ENCODE peak calls at places on chromosomes 1 and 21, in ten cellular contexts. G is AG09319, T is GM12864, F is body of pancreas, V is AG09309, C is SK-N-SH, D is psoas muscle, O is sigmoid colon, Q is tibial artery, X is fibroblast of the aortic adventitia. N is an unnamed sample.

GRCh38 chr1:41835488-41835887 is 83.2 kb downstream of the HIVEP3 start:
- DNase-seq in G (no peak), T (no peak), F (no peak), V (no peak), C (no peak), D (no peak), O (no peak), Q (no peak), X (no peak), N (no peak)

GRCh38 chr21:46416551-46416950 is 42.1 kb upstream of the DIP2A start:
- DNase-seq in G (no peak), T (no peak), F (no peak), V (no peak), C (no peak), D (peak; percentile 53), O (no peak), Q (no peak), X (no peak), N (no peak)

GRCh38 chr1:12177156-12177998 is 10.6 kb downstream of the TNFRSF1B start:
- DNase-seq in G (no peak), T (no peak), F (no peak), V (no peak), C (no peak), D (no peak), O (no peak), Q (no peak), X (no peak), N (no peak)

GRCh38 chr1:62356257-62356835 is 37.1 kb upstream of the KANK4 start:
- DNase-seq in G (peak; percentile 18), T (no peak), F (no peak), V (peak; percentile 44), C (no peak), D (no peak), O (no peak), Q (no peak), X (peak; percentile 48), N (peak; percentile 74)

GRCh38 chr1:179369751-179370341 is 4.1 kb downstream of the AXDND1 start:
- DNase-seq in G (peak; percentile 36), T (no peak), F (peak; percentile 35), V (peak; percentile 39), C (peak; percentile 63), D (no peak), O (no peak), Q (no peak), X (peak; percentile 86), N (peak; percentile 83)

GRCh38 chr1:176466514-176466913 is 3.5 kb downstream of the PAPPA2 start:
- DNase-seq in G (no peak), T (no peak), F (peak; percentile 5), V (no peak), C (peak; percentile 21), D (no peak), O (no peak), Q (no peak), X (peak; percentile 2), N (no peak)

GRCh38 chr1:110650623-110651022 is 24.1 kb downstream of the KCNA3 start:
- DNase-seq in G (no peak), T (no peak), F (no peak), V (no peak), C (no peak), D (no peak), O (no peak), Q (no peak), X (no peak), N (no peak)

GRCh38 chr1:24713176-24713575 is 32.1 kb upstream of the CLIC4 start:
- DNase-seq in G (no peak), T (no peak), F (no peak), V (no peak), C (no peak), D (no peak), O (no peak), Q (no peak), X (peak; percentile 65), N (peak; percentile 43)

DNA sequence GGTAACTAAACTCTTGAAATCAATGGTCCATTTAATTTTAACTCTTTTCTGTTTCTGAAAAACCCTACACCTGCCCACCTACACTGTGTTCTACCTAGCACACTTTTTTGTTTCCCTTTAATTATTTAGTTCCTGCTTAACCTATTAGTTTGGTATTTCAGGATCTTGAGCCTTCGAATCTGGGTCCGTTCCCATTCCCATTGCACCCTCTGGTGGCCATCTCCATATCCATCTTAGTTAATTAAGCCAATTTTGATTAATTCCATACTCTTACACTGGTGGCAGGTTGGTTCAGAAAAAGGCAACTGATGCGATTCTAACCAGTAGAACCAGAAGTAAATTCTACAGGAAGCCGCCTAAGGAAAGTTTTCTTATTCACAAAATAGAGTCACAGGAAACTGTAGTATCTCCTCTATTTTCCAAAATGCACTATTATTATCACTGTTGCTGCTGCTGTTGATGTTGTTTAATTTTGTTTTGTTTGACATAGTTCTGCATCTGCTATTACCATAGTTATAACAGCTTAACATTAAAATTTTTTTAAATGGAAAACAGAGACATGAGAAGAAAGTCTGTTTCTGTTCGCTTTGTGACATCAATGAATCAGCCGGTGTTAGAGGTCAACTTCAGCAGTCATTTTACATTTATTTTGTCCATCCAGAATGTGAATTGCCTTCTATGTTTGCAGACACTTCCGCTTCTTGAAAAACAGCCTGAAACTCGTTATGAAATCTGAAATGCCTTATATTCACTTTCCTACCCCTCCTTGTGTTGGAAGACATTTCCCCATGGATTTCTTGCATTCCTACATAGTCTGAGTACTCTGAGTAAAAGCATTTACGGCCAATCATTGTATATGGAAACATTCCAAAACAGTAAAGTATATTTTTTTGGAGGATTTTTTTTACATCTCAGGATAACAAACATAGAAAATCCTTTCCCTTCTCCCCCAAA is 115.5 kb upstream of the NCAM2 start:
- DNase-seq in G (no peak), T (no peak), F (peak; percentile 56), V (no peak), C (peak; percentile 16), D (no peak), O (no peak), Q (no peak), X (peak; percentile 22), N (peak; percentile 56)
- TF ChIP-seq CTCF in G (peak; percentile 12), T (no peak), F (peak; percentile 34), V (peak; percentile 4), C (peak; percentile 74), D (peak; percentile 21), O (peak; percentile 40), Q (peak; percentile 7), X (peak; percentile 43), N (peak; percentile 35)

GRCh38 chr1:92965003-92965402 is 3.7 kb upstream of the DIPK1A start:
- DNase-seq in G (no peak), T (no peak), F (no peak), V (no peak), C (no peak), D (no peak), O (no peak), Q (no peak), X (no peak), N (no peak)

GRCh38 chr1:92960395-92961130 is 699 bp downstream of the DIPK1A start:
- DNase-seq in G (peak; percentile 80), T (peak; percentile 74), F (peak; percentile 70), V (peak; percentile 64), C (peak; percentile 79), D (peak; percentile 64), O (peak; percentile 82), Q (peak; percentile 78), X (peak; percentile 84), N (peak; percentile 88)

GRCh38 chr1:92961896-92962752 is 862 bp upstream of the DIPK1A start:
- DNase-seq in G (peak; percentile 67), T (peak; percentile 86), F (peak; percentile 32), V (peak; percentile 40), C (peak; percentile 25), D (peak; percentile 79), O (peak; percentile 67), Q (peak; percentile 38), X (peak; percentile 79), N (peak; percentile 91)

GRCh38 chr1:92958203-92958970 is 2.9 kb downstream of the DIPK1A start:
- DNase-seq in G (no peak), T (no peak), F (no peak), V (no peak), C (no peak), D (no peak), O (no peak), Q (no peak), X (peak; percentile 29), N (no peak)

DNA sequence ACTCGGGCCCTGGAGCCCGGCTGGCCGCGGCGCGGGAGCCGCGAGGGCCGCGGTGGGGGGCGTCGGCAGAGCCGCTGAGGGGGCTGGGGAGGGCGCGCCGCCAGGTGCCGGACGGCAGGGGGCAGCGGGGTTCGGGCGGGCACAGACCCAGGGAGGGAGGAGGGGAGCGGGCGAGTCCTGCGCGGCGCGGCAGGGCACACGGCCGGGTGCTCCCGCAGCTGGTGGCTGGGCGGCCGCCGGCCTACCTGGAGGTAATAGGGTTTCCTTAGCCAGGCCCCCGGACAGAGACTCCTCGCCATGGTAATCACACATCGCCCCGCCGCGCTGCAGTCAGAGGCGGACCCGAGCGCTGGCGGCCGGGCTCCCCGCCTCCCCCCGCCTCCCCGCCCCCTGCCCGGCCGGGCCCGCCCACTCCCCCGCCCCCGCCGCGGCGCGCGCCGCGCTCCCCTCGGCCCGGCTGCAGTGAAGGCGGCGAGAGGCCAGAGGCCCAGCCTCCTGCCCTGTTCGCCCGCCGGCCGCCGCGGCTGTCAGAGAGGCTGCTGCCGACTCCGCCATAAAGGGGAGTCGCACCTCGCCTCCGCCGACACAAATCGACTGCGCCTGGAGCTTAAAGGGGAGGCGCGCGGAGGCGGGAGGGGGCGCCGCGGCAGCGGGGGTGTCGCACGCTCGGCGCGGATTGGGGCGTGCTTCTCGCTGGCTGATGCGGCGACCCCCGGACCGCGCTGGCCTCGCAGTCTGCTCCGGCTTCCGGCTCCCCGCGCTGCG is at the start of gene DIPK1A:
- DNase-seq in G (peak; percentile 36), T (peak; percentile 51), F (peak; percentile 80), V (no peak), C (peak; percentile 97), D (peak; percentile 90), O (peak; percentile 89), Q (peak; percentile 81), X (peak; percentile 63), N (peak; percentile 60)
- TF ChIP-seq CTCF in G (no peak), T (peak; percentile 47), F (no peak), V (peak; percentile 8), C (no peak), D (peak; percentile 8), O (no peak), Q (no peak), X (no peak), N (no peak)

GRCh38 chr1:76141898-76142297 is 67.4 kb downstream of the ST6GALNAC3 start:
- DNase-seq in G (no peak), T (no peak), F (no peak), V (no peak), C (no peak), D (no peak), O (no peak), Q (no peak), X (no peak), N (no peak)

GRCh38 chr1:76138217-76138616 is 63.7 kb downstream of the ST6GALNAC3 start:
- DNase-seq in G (no peak), T (no peak), F (no peak), V (no peak), C (no peak), D (no peak), O (no peak), Q (no peak), X (no peak), N (no peak)

GRCh38 chr1:76142771-76143540 is 68.4 kb downstream of the ST6GALNAC3 start:
- DNase-seq in G (no peak), T (no peak), F (no peak), V (no peak), C (no peak), D (no peak), O (no peak), Q (no peak), X (no peak), N (peak; percentile 13)

GRCh38 chr1:76137746-76138145 is 63.2 kb downstream of the ST6GALNAC3 start:
- DNase-seq in G (no peak), T (no peak), F (no peak), V (no peak), C (no peak), D (no peak), O (no peak), Q (no peak), X (no peak), N (no peak)

GRCh38 chr1:76140227-76140626 is 65.7 kb downstream of the ST6GALNAC3 start:
- DNase-seq in G (no peak), T (no peak), F (no peak), V (no peak), C (no peak), D (no peak), O (no peak), Q (no peak), X (no peak), N (no peak)
- TF ChIP-seq CTCF in G (no peak), T (peak; percentile 7), F (no peak), V (no peak), C (peak; percentile 24), D (no peak), O (no peak), Q (no peak), X (no peak), N (no peak)

DNA sequence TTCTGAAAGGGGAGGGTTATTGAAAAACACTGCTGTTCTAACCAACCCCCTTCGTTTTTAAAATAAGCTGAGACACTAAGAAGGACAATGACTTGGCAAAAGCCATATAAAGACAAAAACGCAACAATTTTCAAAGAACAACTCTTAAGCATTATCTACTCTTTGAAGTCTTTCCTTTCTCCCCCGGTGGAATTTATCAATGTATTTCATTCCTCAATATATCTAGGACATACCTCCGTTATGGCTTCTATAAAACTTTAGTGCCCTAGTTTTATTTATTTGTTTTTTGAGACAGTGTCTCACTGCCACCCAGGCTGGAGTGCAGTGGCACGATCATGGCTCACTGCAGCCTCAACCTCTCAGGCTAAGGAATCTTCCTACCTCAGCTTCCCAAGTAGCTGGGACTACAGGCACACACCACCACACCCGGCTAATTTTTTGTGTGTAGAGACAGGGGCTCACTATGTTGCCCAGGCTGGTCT is 3.2 kb downstream of the NRDC start:
- DNase-seq in G (no peak), T (no peak), F (no peak), V (no peak), C (no peak), D (no peak), O (no peak), Q (no peak), X (no peak), N (no peak)
- TF ChIP-seq CTCF in G (no peak), T (no peak), F (no peak), V (no peak), C (no peak), D (no peak), O (no peak), Q (no peak), X (no peak), N (no peak)

N was measured in cardiac fibroblast.